ENCODE peak calls at places on chromosome 7, in four cellular contexts. J is H9, C is neural crest cell, S is lower lobe of right lung. P is an unnamed sample.

GRCh38 chr7:147406521-147407115 is 1183.9 kb upstream of the C7orf33 start:
- DNase-seq in C (no peak), J (no peak), S (no peak), P (no peak)

GRCh38 chr7:76358053-76358477 is 726 bp downstream of the YWHAG start:
- DNase-seq in C (peak), J (no peak), S (peak), P (peak)

GRCh38 chr7:55280031-55280454 is 85.1 kb upstream of the LANCL2 start:
- DNase-seq in J (peak), C (peak), S (no peak), P (peak)

GRCh38 chr7:121275204-121275603 is 53.6 kb upstream of the WNT16 start:
- DNase-seq in S (no peak), J (no peak), C (no peak), P (no peak)

GRCh38 chr7:7673240-7673550 is 32.6 kb downstream of the UMAD1 start:
- DNase-seq in S (no peak), C (no peak), J (no peak), P (no peak)

GRCh38 chr7:49670991-49671390 is 102.4 kb upstream of the VWC2 start:
- DNase-seq in S (no peak), J (no peak), C (no peak), P (no peak)

GRCh38 chr7:121071662-121072061 is 83.2 kb downstream of the CPED1 start:
- DNase-seq in C (no peak), J (no peak), S (no peak), P (no peak)

GRCh38 chr7:134701272-134701671 is 54.6 kb downstream of the BPGM start:
- DNase-seq in S (no peak), C (no peak), J (no peak), P (no peak)

GRCh38 chr7:14013880-14014279 is 24.4 kb upstream of the ETV1 start:
- DNase-seq in J (no peak), C (no peak), S (no peak), P (no peak)

GRCh38 chr7:157618091-157618726 is 281.4 kb downstream of the DNAJB6 start:
- DNase-seq in S (no peak), C (no peak), J (no peak), P (no peak)

GRCh38 chr7:112069879-112070321 is 136.3 kb downstream of the DOCK4 start:
- DNase-seq in S (no peak), J (no peak), C (no peak), P (no peak)

GRCh38 chr7:1923409-1924053 is 253.5 kb downstream of the ELFN1 start:
- DNase-seq in J (no peak), C (no peak), S (peak), P (no peak)

GRCh38 chr7:14995774-14996173 is 93.2 kb upstream of the DGKB start:
- DNase-seq in C (no peak), J (no peak), S (no peak), P (no peak)

GRCh38 chr7:157347217-157347904 is 10.6 kb downstream of the DNAJB6 start:
- DNase-seq in J (no peak), C (no peak), S (no peak), P (no peak)

GRCh38 chr7:47535033-47535703 is 46.7 kb downstream of the TNS3 start:
- DNase-seq in J (no peak), S (no peak), C (no peak), P (no peak)

GRCh38 chr7:117495313-117495712 is 15.5 kb downstream of the CFTR start:
- DNase-seq in C (no peak), S (no peak), J (no peak), P (no peak)

GRCh38 chr7:137538361-137538762 is 194.8 kb upstream of the PTN start:
- DNase-seq in J (no peak), C (no peak), S (no peak), P (no peak)

GRCh38 chr7:883029-884021 is 7.0 kb downstream of the GET4 start:
- DNase-seq in C (no peak), S (no peak), J (no peak), P (peak)